ENCODE peak calls at places on chromosome 5, in six cellular contexts. A, D, H, O, B and U are unnamed samples.

GRCh38 chr5:40383719-40384651 is 295.7 kb upstream of the PTGER4 start:
- DNase-seq in A (no peak), D (peak; percentile 82), H (no peak), O (no peak), B (no peak), U (peak; percentile 57)

GRCh38 chr5:172528440-172528839 is 74.1 kb upstream of the SH3PXD2B start:
- DNase-seq in A (peak; percentile 38), D (no peak), H (no peak), O (no peak), B (peak; percentile 34), U (peak; percentile 2)

GRCh38 chr5:172059661-172060100 is 53.2 kb upstream of the FBXW11 start:
- DNase-seq in A (peak; percentile 68), D (no peak), H (no peak), O (no peak), B (no peak), U (no peak)

GRCh38 chr5:95959964-95960801 is 1.5 kb downstream of the ELL2 start:
- DNase-seq in A (no peak), D (peak; percentile 36), H (no peak), O (no peak), B (no peak), U (no peak)

GRCh38 chr5:5751496-5751895 is 329.0 kb downstream of the ICE1 start:
- DNase-seq in A (no peak), D (no peak), H (no peak), O (no peak), B (no peak), U (no peak)

GRCh38 chr5:151202381-151203139 is 21.3 kb downstream of the CCDC69 start:
- DNase-seq in A (no peak), D (peak; percentile 40), H (no peak), O (no peak), B (peak; percentile 47), U (no peak)

GRCh38 chr5:133259199-133259997 is 207.6 kb downstream of the HSPA4 start:
- DNase-seq in A (no peak), D (no peak), H (no peak), O (no peak), B (no peak), U (no peak)

GRCh38 chr5:134053840-134054338 is 49.1 kb upstream of the VDAC1 start:
- DNase-seq in A (no peak), D (no peak), H (no peak), O (no peak), B (no peak), U (no peak)

GRCh38 chr5:66810747-66811355 is 214.7 kb downstream of the MAST4 start:
- DNase-seq in A (no peak), D (no peak), H (no peak), O (no peak), B (no peak), U (no peak)

GRCh38 chr5:180436936-180437335 is 57.2 kb upstream of the CNOT6 start:
- DNase-seq in A (no peak), D (no peak), H (no peak), O (no peak), B (no peak), U (no peak)

GRCh38 chr5:113192541-113192940 is 215.9 kb downstream of the DCP2 start:
- DNase-seq in A (no peak), D (no peak), H (no peak), O (no peak), B (no peak), U (no peak)

GRCh38 chr5:101843055-101843454 is 453.0 kb downstream of the SLCO4C1 start:
- DNase-seq in A (no peak), D (no peak), H (no peak), O (no peak), B (no peak), U (no peak)

GRCh38 chr5:29697786-29698414 is 1495.6 kb upstream of the CDH6 start:
- DNase-seq in A (peak; percentile 57), D (no peak), H (no peak), O (no peak), B (no peak), U (no peak)

GRCh38 chr5:43156388-43156787 is 35.6 kb upstream of the NIM1K start:
- DNase-seq in A (no peak), D (peak; percentile 64), H (no peak), O (no peak), B (no peak), U (no peak)

GRCh38 chr5:6525910-6526309 is 77.3 kb downstream of the UBE2QL1 start:
- DNase-seq in A (peak; percentile 81), D (no peak), H (no peak), O (no peak), B (no peak), U (no peak)

GRCh38 chr5:32311404-32312193 is 1.1 kb downstream of the MTMR12 start:
- DNase-seq in A (no peak), D (no peak), H (no peak), O (no peak), B (no peak), U (no peak)

GRCh38 chr5:93359296-93359957 is 221.6 kb downstream of the NR2F1-AS1 start:
- DNase-seq in A (no peak), D (peak; percentile 88), H (no peak), O (no peak), B (no peak), U (no peak)

GRCh38 chr5:132839426-132840301 is 9.2 kb upstream of the SHROOM1 start:
- DNase-seq in A (peak; percentile 39), D (peak; percentile 42), H (no peak), O (no peak), B (peak; percentile 79), U (peak; percentile 21)

GRCh38 chr5:134003957-134004625 is 684 bp downstream of the VDAC1 start:
- DNase-seq in A (peak; percentile 68), D (peak; percentile 18), H (peak; percentile 83), O (peak; percentile 12), B (peak; percentile 60), U (no peak)

GRCh38 chr5:89083791-89084190 is 200.8 kb upstream of the MEF2C start:
- DNase-seq in A (no peak), D (peak; percentile 14), H (no peak), O (no peak), B (no peak), U (peak; percentile 33)

DNA sequence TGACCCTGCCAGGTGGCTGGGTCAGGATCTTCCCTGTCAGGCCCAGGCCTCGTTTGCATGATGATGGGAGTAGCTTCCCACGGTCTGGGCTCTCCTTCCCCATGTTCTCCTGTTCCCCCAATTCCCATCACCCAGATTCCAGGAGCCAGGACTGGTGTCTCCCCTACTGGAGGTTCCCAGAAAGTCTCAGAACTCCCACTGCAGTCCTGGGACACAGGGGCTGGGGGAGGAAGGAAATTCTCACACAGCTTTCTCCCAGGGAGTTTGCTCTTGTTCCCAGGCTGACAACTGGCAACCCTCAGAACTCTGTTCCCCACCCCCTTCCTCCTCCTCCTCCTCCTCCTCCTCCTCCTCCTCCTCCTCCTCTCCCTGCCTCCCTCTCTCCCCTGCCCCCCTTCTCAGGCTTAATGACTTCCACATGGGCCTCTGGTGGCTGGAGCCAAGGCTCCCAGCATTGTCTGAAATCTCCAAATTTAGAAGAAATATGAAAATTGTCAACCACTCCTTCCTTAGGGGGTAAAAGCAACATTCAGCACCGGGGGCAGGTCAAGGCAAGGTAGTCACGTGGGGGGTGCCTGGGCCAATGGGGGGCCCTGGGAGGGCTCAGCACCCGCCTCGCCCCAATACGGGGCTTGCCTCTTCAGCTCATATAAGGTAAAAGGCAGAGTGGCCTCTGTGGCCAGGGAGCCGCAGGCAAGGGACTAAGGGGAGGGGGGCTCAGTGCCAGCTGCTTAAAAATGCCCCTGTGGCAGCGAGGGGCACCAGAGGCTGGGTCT is 27.3 kb upstream of the IL17B start:
- DNase-seq in A (peak; percentile 80), D (peak; percentile 90), H (no peak), O (no peak), B (peak; percentile 94), U (peak; percentile 93)
- H3K4me3 ChIP-seq in A (no peak overlapping the region), D (peak overlapping the region; percentile 76), H (peak overlapping the region; percentile 59), O (no peak overlapping the region), B (peak overlapping the region; percentile 52), U (peak overlapping the region; percentile 100)

GRCh38 chr5:124648902-124649467 is 97.5 kb downstream of the ZNF608 start:
- DNase-seq in A (no peak), D (no peak), H (no peak), O (no peak), B (no peak), U (no peak)

GRCh38 chr5:124651663-124652513 is 94.6 kb downstream of the ZNF608 start:
- DNase-seq in A (peak; percentile 93), D (peak; percentile 77), H (peak; percentile 81), O (no peak), B (peak; percentile 89), U (no peak)

GRCh38 chr5:124647393-124647792 is 99.0 kb downstream of the ZNF608 start:
- DNase-seq in A (no peak), D (no peak), H (no peak), O (no peak), B (no peak), U (no peak)

GRCh38 chr5:124650960-124651662 is 95.3 kb downstream of the ZNF608 start:
- DNase-seq in A (no peak), D (peak; percentile 53), H (no peak), O (no peak), B (peak; percentile 66), U (peak; percentile 69)

DNA sequence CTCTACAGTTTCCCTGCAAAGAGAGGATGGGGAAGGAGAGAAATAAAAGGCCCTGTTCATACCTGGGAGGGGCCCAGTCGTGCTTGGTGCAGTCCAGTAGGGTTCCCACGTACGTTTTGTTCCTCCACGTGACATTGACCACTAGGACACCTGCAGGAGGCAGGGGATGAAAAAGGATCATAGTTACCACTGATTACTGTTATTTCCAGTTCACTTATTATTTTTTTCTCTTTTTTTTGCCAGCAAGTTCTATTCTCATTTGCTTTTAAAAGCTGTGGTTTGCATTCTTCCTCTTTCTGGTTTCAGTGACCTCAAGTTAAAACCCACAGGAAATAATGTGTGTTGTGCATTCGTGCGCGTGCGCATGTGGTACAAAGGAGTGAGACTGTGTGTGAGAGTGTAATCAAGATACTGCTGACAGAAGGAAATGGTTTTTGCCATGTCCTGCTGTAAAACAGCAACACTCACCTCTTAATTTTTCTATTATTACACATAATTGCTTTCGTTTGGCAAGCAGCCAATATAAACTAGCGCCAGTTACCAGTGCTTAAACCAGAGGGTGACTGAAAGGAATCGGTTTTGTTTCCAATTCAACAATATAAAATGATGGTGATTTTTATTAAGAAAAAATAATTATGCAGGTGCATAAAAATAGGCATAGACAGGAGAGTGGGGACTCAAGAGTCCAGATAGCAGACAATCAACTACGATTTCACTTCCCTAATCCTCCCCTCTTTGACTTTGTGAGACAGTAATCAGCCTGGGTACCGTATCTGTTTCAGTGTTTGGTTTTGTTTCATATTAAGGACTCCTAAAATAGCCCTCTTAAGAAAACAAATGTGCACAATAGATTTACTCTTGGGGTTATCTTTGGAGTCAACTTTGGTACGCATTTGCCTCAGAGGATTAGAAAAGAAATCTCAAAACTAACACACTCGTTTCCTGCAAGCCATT is 96.6 kb downstream of the ZNF608 start:
- DNase-seq in A (no peak), D (peak; percentile 95), H (peak; percentile 63), O (peak; percentile 50), B (peak; percentile 91), U (peak; percentile 84)
- H3K4me3 ChIP-seq in A (no peak overlapping the region), D (peak overlapping the region; percentile 26), H (peak overlapping the region; percentile 23), O (no peak overlapping the region), B (peak overlapping the region; percentile 8), U (no peak overlapping the region)

DNA sequence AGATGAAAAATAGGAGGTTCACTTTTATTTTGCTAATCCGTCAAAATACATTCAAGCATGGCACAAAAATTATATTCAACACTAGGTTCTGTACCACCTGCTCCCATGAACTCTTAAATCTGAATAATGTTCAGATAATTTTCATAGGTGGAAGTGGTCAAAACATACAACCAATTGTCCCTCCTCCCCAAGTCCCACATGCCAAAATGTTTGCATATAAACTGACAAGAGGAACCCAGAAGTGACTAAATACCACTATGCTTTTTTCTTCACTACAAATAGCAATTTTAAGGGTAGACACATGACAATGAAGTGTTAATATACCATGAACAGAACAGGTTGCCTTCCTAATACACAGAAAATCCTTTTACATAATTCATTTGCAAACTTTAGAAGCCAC is 3.7 kb downstream of the HNRNPA0 start:
- DNase-seq in A (no peak), D (no peak), H (no peak), O (no peak), B (no peak), U (no peak)
- H3K4me3 ChIP-seq in A (peak overlapping the region; percentile 99), D (no peak overlapping the region), H (no peak overlapping the region), O (no peak overlapping the region), B (no peak overlapping the region), U (no peak overlapping the region)

GRCh38 chr5:155512302-155512701 is 498.7 kb downstream of the KIF4B start:
- DNase-seq in A (no peak), D (no peak), H (no peak), O (no peak), B (no peak), U (no peak)
- H3K4me3 ChIP-seq in A (no peak overlapping the region), D (no peak overlapping the region), H (no peak overlapping the region), O (no peak overlapping the region), B (no peak overlapping the region), U (no peak overlapping the region)